ENCODE peak calls at places on chromosomes 7 and 10, in five cellular contexts. M, A, V, L and C are unnamed samples.

GRCh38 chr7:69659964-69660363 is 61.7 kb downstream of the AUTS2 start:
- DNase-seq in A (no peak), V (no peak), M (no peak), L (no peak), C (peak; percentile 37)

GRCh38 chr10:105793071-105793470 is 1152.0 kb downstream of the SORCS3 start:
- DNase-seq in V (no peak), A (no peak), M (no peak), L (no peak), C (no peak)

GRCh38 chr7:43768894-43769272 is 10.4 kb downstream of the BLVRA start:
- DNase-seq in V (peak; percentile 30), A (peak; percentile 56), L (no peak), M (no peak), C (no peak)

GRCh38 chr10:61682323-61682722 is 19.6 kb downstream of the CABCOCO1 start:
- DNase-seq in M (no peak), V (no peak), A (peak; percentile 37), L (no peak), C (no peak)

GRCh38 chr7:72053273-72053672 is 358.9 kb downstream of the CALN1 start:
- DNase-seq in V (no peak), L (no peak), A (no peak), M (no peak), C (no peak)

GRCh38 chr7:19464241-19464640 is 244.6 kb downstream of the POLR1F start:
- DNase-seq in A (no peak), V (no peak), M (no peak), L (no peak), C (no peak)

GRCh38 chr10:70323143-70323696 is 39.4 kb upstream of the NPFFR1 start:
- DNase-seq in M (no peak), L (no peak), A (no peak), V (no peak), C (no peak)

GRCh38 chr7:134188311-134188710 is 61.2 kb downstream of the LRGUK start:
- DNase-seq in A (no peak), L (no peak), V (no peak), M (no peak), C (no peak)

GRCh38 chr10:70432561-70433263 is 8.8 kb downstream of the NODAL start:
- DNase-seq in A (no peak), M (no peak), L (no peak), V (no peak), C (no peak)

GRCh38 chr7:7761340-7761973 is 43.0 kb upstream of the RPA3 start:
- DNase-seq in V (peak; percentile 48), A (peak; percentile 31), M (no peak), L (no peak), C (no peak)

GRCh38 chr7:114409750-114410149 is 4.9 kb upstream of the FOXP2 start:
- DNase-seq in V (no peak), M (no peak), A (no peak), L (no peak), C (no peak)

GRCh38 chr7:128203710-128204214 is 37.3 kb upstream of the LEP start:
- DNase-seq in V (no peak), M (no peak), L (no peak), A (no peak), C (no peak)

GRCh38 chr7:94314526-94314925 is 80.2 kb upstream of the COL1A2 start:
- DNase-seq in A (no peak), V (no peak), M (no peak), L (no peak), C (no peak)

DNA sequence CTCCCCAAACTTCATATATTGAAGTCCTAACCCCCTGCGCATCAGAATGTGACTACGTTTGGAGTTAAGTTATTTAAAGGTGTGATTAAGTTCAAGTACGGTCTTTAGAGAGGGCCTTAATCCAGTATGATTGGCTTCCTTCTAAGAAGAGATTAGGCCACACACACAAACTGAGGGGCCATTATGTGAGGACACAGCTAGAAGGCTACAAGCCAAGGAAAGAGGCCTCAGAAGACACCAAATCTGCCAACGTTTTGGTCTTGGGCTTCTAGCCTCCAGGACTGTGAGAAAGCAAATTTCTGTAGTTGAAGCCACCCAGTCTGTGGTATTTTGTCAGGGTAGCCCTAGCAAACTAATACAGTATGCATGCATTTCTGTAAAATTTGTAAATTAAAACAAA is 41.7 kb downstream of the REEP3 start:
- DNase-seq in V (no peak), M (no peak), L (no peak), A (peak; percentile 15), C (peak; percentile 25)
- TF ChIP-seq JUND in V (no peak), M (no peak), L (no peak), A (no peak), C (no peak)

DNA sequence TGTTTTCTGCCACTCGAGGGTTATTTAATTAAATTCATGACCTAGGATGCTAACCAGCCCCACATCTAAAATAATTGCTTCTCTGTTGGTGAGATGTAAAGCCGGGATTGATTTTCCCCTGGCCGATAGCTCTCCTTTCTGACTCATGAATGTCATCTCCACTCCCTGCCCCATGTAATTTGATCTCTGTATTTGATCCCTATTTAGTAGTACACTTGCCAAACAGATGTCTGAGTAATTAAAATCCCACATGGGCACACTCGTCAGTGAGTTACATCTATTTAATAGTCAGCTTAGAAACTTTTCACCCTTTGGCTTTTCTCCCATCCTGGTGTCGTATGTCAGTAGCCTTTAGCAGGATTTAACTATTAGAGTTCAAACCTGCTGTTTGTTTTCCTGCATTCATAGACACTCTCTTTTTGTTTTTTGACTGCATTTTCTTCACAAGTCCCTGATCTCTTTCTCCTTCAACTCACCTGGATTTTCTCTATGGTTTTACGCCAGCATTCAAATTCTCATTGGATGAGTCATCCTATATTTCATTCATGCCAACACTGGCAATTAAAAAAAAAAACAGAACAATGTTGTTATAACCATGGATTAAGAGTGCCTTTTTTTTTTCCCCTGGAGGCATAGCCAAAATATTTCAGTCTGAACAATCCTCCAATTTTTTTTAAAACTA is 82.7 kb downstream of the SPAG6 start:
- DNase-seq in L (no peak), M (peak; percentile 72), A (peak; percentile 21), V (no peak), C (peak; percentile 14)
- TF ChIP-seq JUND in L (no peak), M (peak; percentile 41), A (peak; percentile 15), V (no peak), C (no peak)

GRCh38 chr7:130444230-130444629 is 3.4 kb upstream of the CEP41 start:
- DNase-seq in V (no peak), A (no peak), L (no peak), M (no peak), C (no peak)
- TF ChIP-seq JUND in V (no peak), A (no peak), L (no peak), M (no peak), C (no peak)

GRCh38 chr10:47286591-47287325 is 13.2 kb upstream of the GDF10 start:
- DNase-seq in A (no peak), M (no peak), V (no peak), L (no peak), C (no peak)

GRCh38 chr10:47287365-47287802 is 12.6 kb upstream of the GDF10 start:
- DNase-seq in V (no peak), A (no peak), M (peak; percentile 50), L (no peak), C (peak; percentile 35)

GRCh38 chr10:47287805-47288204 is 12.2 kb upstream of the GDF10 start:
- DNase-seq in M (no peak), L (no peak), A (no peak), V (no peak), C (no peak)

GRCh38 chr10:47285381-47286115 is 14.4 kb upstream of the GDF10 start:
- DNase-seq in L (no peak), V (no peak), A (no peak), M (no peak), C (no peak)

DNA sequence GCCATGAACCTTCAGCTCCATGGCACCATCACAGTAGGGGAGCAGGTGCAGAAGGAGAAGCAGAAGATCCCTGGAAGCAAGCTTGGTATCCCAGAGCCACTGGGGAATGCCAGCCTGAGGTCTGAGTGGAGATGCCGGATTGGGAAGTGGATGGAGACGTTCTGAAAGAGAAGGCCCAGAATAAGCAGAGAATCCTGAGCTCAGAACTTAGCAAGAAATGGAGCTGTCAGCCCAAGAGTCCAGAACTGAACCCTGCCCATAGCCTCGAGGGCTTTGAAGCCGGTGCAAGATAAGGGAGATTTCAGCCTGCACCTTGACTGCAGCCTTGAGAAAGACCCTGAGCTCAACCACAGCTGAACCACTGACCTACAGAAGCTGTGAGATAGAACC is 13.9 kb upstream of the GDF10 start:
- DNase-seq in A (no peak), V (no peak), M (no peak), L (no peak), C (no peak)
- TF ChIP-seq JUND in A (no peak), V (no peak), M (no peak), L (no peak), C (no peak)